ENCODE peak calls at places on chromosomes 11 and 22, in five cellular contexts. E, Z, W, Y and T are unnamed samples.

GRCh38 chr11:47415949-47416472 is 7.6 kb downstream of the SLC39A13 start:
- DNase-seq in Z (peak), E (peak), Y (peak), W (no peak), T (peak)

GRCh38 chr11:109794501-109794900 is 298.7 kb upstream of the ZC3H12C start:
- DNase-seq in W (no peak), Y (no peak), Z (no peak), E (no peak), T (no peak)

GRCh38 chr11:19218801-19219460 is 17.1 kb upstream of the CSRP3 start:
- DNase-seq in E (peak), W (no peak), Z (no peak), Y (no peak), T (no peak)

GRCh38 chr11:11263238-11264030 is 89.6 kb downstream of the CSNK2A3 start:
- DNase-seq in E (no peak), W (no peak), Z (no peak), Y (no peak), T (no peak)

GRCh38 chr11:61923166-61924015 is 6.0 kb upstream of the RAB3IL1 start:
- DNase-seq in E (peak), Z (no peak), W (no peak), Y (peak), T (peak)

GRCh38 chr11:8283510-8284272 is 20.0 kb upstream of the LMO1 start:
- DNase-seq in Y (no peak), E (no peak), Z (no peak), W (no peak), T (no peak)

GRCh38 chr11:108647701-108648527 is 17.0 kb upstream of the DDX10 start:
- DNase-seq in E (peak), Y (peak), Z (no peak), W (peak), T (no peak)

GRCh38 chr22:41976961-41977566 is 7.8 kb downstream of the SEPTIN3 start:
- DNase-seq in W (no peak), Y (no peak), E (no peak), Z (no peak), T (no peak)

GRCh38 chr22:45704648-45705047 is 33.0 kb downstream of the ATXN10 start:
- DNase-seq in E (no peak), Z (no peak), W (no peak), Y (no peak), T (no peak)

GRCh38 chr11:36122715-36123114 is 166.5 kb downstream of the COMMD9 start:
- DNase-seq in E (no peak), Y (no peak), W (no peak), Z (no peak), T (no peak)

GRCh38 chr11:75776546-75776945 is 8.0 kb downstream of the DGAT2 start:
- DNase-seq in W (no peak), E (no peak), Y (no peak), Z (no peak), T (no peak)

GRCh38 chr11:30465623-30466022 is 120.5 kb downstream of the MPPED2 start:
- DNase-seq in W (no peak), Z (no peak), Y (no peak), E (no peak), T (no peak)

GRCh38 chr22:48320048-48320655 is 1507.5 kb downstream of the BRD1 start:
- DNase-seq in Y (no peak), W (no peak), Z (no peak), E (no peak), T (peak)

GRCh38 chr11:123364145-123364544 is 65.9 kb upstream of the GRAMD1B start:
- DNase-seq in Z (no peak), Y (no peak), E (no peak), W (no peak), T (no peak)

GRCh38 chr11:62572431-62572830 is 1.3 kb downstream of the EEF1G start:
- DNase-seq in Z (no peak), E (no peak), W (no peak), Y (no peak), T (no peak)

GRCh38 chr11:46724088-46724487 is 5.1 kb downstream of the F2 start:
- DNase-seq in W (no peak), Y (no peak), E (no peak), Z (no peak), T (no peak)

GRCh38 chr11:75931124-75931523 is 116.1 kb downstream of the UVRAG start:
- DNase-seq in E (no peak), W (no peak), Y (peak), Z (no peak), T (no peak)

GRCh38 chr22:46686221-46686872 is 51.7 kb downstream of the CERK start:
- DNase-seq in W (no peak), E (peak), Y (no peak), Z (no peak), T (no peak)

GRCh38 chr11:92626624-92627023 is 342.8 kb upstream of the MTNR1B start:
- DNase-seq in W (no peak), Y (no peak), E (no peak), Z (no peak), T (no peak)

GRCh38 chr22:24697671-24698082 is 76.8 kb downstream of the PIWIL3 start:
- DNase-seq in Y (no peak), E (peak), W (no peak), Z (no peak), T (peak)
- H3K27ac ChIP-seq in Y (no peak), E (peak), W (no peak), Z (no peak), T (peak)

GRCh38 chr22:43291381-43291780 is 51.8 kb downstream of the SCUBE1 start:
- DNase-seq in W (no peak), E (no peak), Z (no peak), Y (no peak), T (no peak)

GRCh38 chr22:43295173-43295572 is 48.0 kb downstream of the SCUBE1 start:
- DNase-seq in E (no peak), Z (no peak), Y (no peak), W (no peak), T (no peak)

GRCh38 chr22:43293661-43294392 is 49.3 kb downstream of the SCUBE1 start:
- DNase-seq in Z (no peak), Y (peak), W (no peak), E (peak), T (no peak)

GRCh38 chr22:43292633-43293025 is 50.5 kb downstream of the SCUBE1 start:
- DNase-seq in E (no peak), Z (no peak), Y (no peak), W (no peak), T (no peak)

GRCh38 chr22:43293259-43293658 is 49.9 kb downstream of the SCUBE1 start:
- DNase-seq in W (no peak), Y (no peak), E (no peak), Z (no peak), T (no peak)
- H3K27ac ChIP-seq in W (no peak), Y (no peak), E (no peak), Z (no peak), T (peak)

GRCh38 chr11:134380785-134381184 is 31.3 kb downstream of the B3GAT1 start:
- DNase-seq in Y (no peak), W (no peak), E (no peak), Z (no peak), T (no peak)

GRCh38 chr11:134382257-134382656 is 29.8 kb downstream of the B3GAT1 start:
- DNase-seq in E (no peak), Y (no peak), Z (no peak), W (no peak), T (no peak)

GRCh38 chr11:134379241-134379640 is 32.8 kb downstream of the B3GAT1 start:
- DNase-seq in E (no peak), Y (no peak), W (no peak), Z (no peak), T (peak)

GRCh38 chr11:134377876-134378275 is 34.2 kb downstream of the B3GAT1 start:
- DNase-seq in Y (no peak), E (no peak), W (no peak), Z (no peak), T (no peak)

GRCh38 chr11:134380229-134380628 is 31.8 kb downstream of the B3GAT1 start:
- DNase-seq in W (no peak), Z (no peak), Y (no peak), E (no peak), T (peak)
- H3K27ac ChIP-seq in W (no peak), Z (no peak), Y (no peak), E (no peak), T (no peak)

GRCh38 chr22:19895160-19895849 is 40.6 kb upstream of the GNB1L start:
- DNase-seq in Y (no peak), E (no peak), W (no peak), Z (no peak), T (peak)

GRCh38 chr22:19893363-19893762 is 38.7 kb upstream of the GNB1L start:
- DNase-seq in Y (no peak), Z (no peak), E (no peak), W (no peak), T (no peak)

GRCh38 chr22:19898831-19899567 is 42.6 kb upstream of the COMT start:
- DNase-seq in Z (no peak), W (no peak), E (no peak), Y (no peak), T (no peak)

GRCh38 chr22:19897726-19898515 is 43.2 kb upstream of the GNB1L start:
- DNase-seq in Z (no peak), Y (no peak), E (no peak), W (no peak), T (no peak)

DNA sequence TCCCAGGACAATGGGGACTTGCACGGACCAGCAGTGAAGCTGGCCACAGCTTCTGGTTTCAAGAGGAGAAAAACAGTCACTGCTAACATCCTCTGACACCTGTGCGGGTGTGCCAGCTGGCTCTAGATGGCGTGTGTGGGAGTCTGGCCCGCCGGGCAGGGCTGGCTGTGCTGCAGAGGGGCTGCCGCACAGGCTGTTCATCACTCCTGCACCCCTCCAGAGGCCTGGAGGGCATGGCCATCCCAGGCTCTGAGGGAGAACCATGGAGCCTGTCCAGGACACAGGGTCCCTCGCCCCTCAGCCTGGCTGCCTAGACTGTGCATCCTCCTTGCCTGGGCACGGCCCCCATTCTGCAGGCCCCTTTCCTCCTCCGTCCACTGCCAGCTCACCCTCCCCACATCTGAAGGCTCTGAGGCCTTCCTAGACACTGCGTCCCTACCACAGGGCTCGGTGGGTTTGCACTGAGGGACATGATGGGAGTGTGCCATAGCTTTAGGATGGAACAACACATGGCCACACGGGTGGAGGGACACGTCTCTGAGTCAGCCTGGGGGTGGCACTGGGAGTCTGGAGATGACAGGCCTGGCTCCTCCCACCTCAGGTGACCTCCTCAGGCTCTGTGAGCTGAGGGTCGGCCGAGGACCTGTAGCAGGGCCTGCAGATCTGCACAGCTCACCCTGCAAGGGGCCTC is 42.1 kb upstream of the GNB1L start:
- DNase-seq in W (no peak), Y (no peak), E (no peak), Z (no peak), T (no peak)
- H3K27ac ChIP-seq in W (no peak), Y (no peak), E (no peak), Z (no peak), T (no peak)

GRCh38 chr11:70463478-70464255 is 65.3 kb downstream of the CTTN start:
- DNase-seq in E (no peak), W (no peak), Y (no peak), Z (no peak), T (peak)
- H3K27ac ChIP-seq in E (no peak), W (no peak), Y (no peak), Z (no peak), T (no peak)